ENCODE peak calls at places on chromosomes 6 and 20, in six cellular contexts. A is esophagus squamous epithelium, J is lower leg skin, N is ovary, V is GM12891, M is A549. L is an unnamed sample.

GRCh38 chr20:47205577-47206123 is 150.8 kb downstream of the ZMYND8 start:
- DNase-seq in J (no peak), N (no peak), A (no peak), M (peak; percentile 36), V (no peak), L (peak; percentile 41)

GRCh38 chr6:31582230-31582601 is at the start of gene LTB:
- DNase-seq in A (no peak), V (no peak), M (no peak), J (peak; percentile 81), N (no peak), L (no peak)

GRCh38 chr6:37324131-37325033 is 29.4 kb upstream of the RNF8 start:
- DNase-seq in M (no peak), A (no peak), J (no peak), N (no peak), V (no peak), L (no peak)

GRCh38 chr6:7324520-7324919 is 11.5 kb upstream of the SSR1 start:
- DNase-seq in V (no peak), N (no peak), J (no peak), A (no peak), M (no peak), L (peak; percentile 19)

GRCh38 chr6:43758617-43759050 is 11.4 kb upstream of the VEGFA start:
- DNase-seq in V (no peak), A (no peak), N (no peak), M (peak; percentile 27), J (peak; percentile 83), L (no peak)

GRCh38 chr6:118999494-118999893 is 64.5 kb upstream of the MCM9 start:
- DNase-seq in A (no peak), M (no peak), J (no peak), V (no peak), N (no peak), L (no peak)

GRCh38 chr6:130713144-130713543 is 114.1 kb upstream of the SMLR1 start:
- DNase-seq in V (no peak), J (no peak), M (no peak), A (no peak), N (no peak), L (no peak)

GRCh38 chr6:79557683-79558082 is 20.5 kb upstream of the LCA5 start:
- DNase-seq in M (no peak), V (no peak), J (no peak), A (no peak), N (no peak), L (no peak)

GRCh38 chr6:147361582-147361981 is 146.9 kb upstream of the SAMD5 start:
- DNase-seq in V (no peak), A (no peak), J (no peak), M (no peak), N (no peak), L (no peak)

GRCh38 chr20:17700637-17701036 is 871 bp downstream of the BANF2 start:
- DNase-seq in N (no peak), M (no peak), A (no peak), V (no peak), J (no peak), L (no peak)

GRCh38 chr6:38483526-38483925 is 156.2 kb downstream of the BTBD9 start:
- DNase-seq in A (no peak), V (peak; percentile 19), N (no peak), M (no peak), J (no peak), L (no peak)

GRCh38 chr6:116011520-116011919 is 49.2 kb downstream of the FRK start:
- DNase-seq in A (no peak), N (no peak), M (no peak), V (no peak), J (no peak), L (no peak)

GRCh38 chr20:51862796-51863195 is 60.5 kb upstream of the SALL4 start:
- DNase-seq in N (no peak), V (no peak), M (no peak), A (no peak), J (no peak), L (no peak)
- TF ChIP-seq POLR2A in N (no peak), V (no peak), M (no peak), A (no peak), J (no peak), L (no peak)

GRCh38 chr20:44401052-44401769 is 45.7 kb downstream of the HNF4A start:
- DNase-seq in A (no peak), J (no peak), M (peak; percentile 37), N (no peak), V (no peak), L (no peak)
- TF ChIP-seq POLR2A in A (no peak), J (no peak), M (no peak), N (no peak), V (no peak), L (no peak)

DNA sequence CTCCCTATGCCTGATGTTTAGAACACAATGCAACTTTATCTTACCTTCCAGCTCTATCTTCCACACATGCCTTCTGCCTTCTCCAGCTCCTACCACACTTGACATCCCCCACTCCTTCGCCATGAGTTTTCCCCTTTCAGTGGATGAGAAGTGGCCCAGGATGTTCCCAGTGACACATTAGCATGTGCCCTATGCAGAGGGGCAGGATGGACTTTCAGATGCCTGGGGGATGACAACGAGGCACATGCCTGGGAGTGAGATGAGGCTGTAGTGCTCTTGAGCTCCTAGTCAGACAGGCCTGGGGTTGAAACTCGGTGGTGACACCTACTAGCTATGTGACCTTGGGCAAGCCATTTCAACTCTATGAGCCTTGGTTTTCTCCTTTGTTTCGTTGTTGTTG is 20.1 kb upstream of the SLC32A1 start:
- DNase-seq in N (no peak), V (no peak), M (no peak), J (peak; percentile 53), A (no peak), L (no peak)
- TF ChIP-seq POLR2A in N (no peak), V (no peak), M (no peak), J (no peak), A (no peak), L (no peak)

DNA sequence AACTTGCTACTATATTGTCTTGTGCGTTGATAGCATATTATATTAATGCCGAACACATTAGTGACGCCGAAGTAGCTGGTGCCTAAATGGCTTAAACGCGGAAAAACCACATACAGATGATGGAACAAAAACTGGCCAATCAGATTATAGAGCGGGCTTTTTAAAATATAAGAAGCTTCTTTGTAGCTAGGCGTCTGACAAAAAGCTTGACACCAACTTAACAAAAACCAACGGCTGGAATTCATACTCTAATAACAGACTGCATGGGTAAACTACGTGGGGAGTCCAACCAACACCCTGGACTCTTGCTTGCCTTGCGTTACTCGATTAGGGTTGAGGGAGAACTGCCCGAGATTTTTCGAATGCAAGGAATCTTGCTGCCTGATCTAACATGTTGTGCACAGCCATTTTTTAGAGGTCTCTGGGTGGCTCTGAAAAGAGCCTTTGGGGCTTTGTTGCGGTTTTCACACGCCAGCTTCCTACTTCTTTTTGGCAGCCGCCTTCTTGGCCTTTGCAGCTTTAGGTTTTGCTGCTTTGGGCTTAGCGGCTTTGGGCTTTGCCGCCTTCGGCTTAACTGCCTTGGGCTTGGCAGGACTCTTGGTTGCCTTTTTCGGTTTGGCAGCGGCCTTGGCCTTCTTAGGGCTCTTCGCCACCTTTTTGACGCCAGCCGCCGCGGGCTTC is 45.7 kb downstream of the OR2B2 start:
- DNase-seq in A (no peak), M (no peak), N (no peak), V (no peak), J (no peak), L (no peak)
- TF ChIP-seq POLR2A in A (no peak), M (no peak), N (no peak), V (peak; percentile 98), J (no peak), L (no peak)

GRCh38 chr6:41072836-41073202 is at the start of gene NFYA:
- DNase-seq in A (peak; percentile 100), M (no peak), V (peak; percentile 85), N (no peak), J (peak; percentile 100), L (peak; percentile 99)

GRCh38 chr6:41077536-41077935 is 4.8 kb downstream of the NFYA start:
- DNase-seq in M (no peak), J (no peak), V (no peak), A (no peak), N (no peak), L (no peak)

GRCh38 chr6:41073203-41073967 is 611 bp downstream of the NFYA start:
- DNase-seq in J (peak; percentile 96), N (peak; percentile 83), A (peak; percentile 45), V (peak; percentile 30), M (peak; percentile 58), L (peak; percentile 77)

GRCh38 chr6:41073968-41074691 is 1.4 kb downstream of the NFYA start:
- DNase-seq in J (no peak), V (no peak), N (no peak), A (no peak), M (no peak), L (no peak)

GRCh38 chr6:41074692-41075436 is 2.1 kb downstream of the NFYA start:
- DNase-seq in J (no peak), M (no peak), A (no peak), V (no peak), N (peak; percentile 41), L (no peak)
- TF ChIP-seq POLR2A in J (no peak), M (no peak), A (no peak), V (no peak), N (no peak), L (no peak)

DNA sequence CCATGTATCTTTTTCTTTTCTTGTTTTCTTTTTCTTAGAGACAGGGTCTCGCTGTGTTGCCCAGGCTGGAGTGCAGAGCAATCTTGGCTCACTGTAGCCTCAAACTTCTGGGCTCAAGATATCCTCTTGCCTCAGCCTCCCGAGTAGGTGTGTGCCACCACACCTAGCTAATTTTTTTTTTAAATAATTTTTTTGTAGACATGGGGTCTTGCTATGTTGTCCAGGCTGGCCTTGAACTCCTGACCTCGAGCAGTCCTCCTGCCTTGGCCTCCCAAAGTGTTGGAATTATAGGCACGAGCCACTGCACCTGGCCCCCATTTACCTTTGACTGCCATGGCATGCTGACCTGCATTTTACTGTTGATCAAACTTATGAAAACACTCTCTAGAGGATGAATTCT is 198.6 kb downstream of the SOX4 start:
- DNase-seq in M (no peak), N (no peak), J (no peak), V (no peak), A (no peak), L (no peak)
- TF ChIP-seq POLR2A in M (no peak), N (no peak), J (no peak), V (no peak), A (no peak), L (no peak)

DNA sequence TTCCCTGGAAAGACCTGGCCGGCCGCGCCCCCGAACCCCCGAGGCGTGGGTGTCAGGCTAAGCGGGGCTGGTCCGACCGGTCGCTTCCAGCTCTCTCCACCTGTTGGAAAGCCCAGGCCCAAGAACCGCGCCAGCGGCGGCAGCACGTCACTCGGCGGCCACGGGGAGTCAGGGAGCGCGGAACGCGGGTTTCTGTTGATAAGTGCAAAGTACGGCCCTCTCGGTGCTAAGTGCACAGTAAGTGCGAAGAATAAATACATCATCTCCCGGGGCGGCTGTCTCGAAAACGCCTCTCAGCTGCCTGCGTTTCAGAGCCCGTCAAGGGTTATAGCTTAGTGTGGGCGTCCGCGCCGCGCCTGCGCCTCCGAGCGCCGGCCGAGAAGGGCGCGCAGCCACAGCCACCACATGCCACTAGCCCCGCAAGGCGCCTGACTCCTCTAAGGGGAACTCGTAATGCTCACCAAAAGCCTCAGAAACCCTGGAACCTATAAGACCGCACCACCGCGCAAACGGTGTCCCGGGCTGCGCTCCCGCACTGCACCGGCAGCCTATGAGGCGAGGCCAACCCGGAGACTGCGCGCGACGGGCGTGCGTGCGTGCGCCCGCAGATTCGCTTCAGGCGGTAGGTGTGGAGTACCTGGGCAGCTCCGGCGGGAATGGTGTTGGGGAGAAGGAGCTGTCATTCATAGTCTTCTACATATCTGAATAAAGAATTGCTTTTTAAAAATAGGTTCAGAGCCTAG is 9.2 kb upstream of the TBX18 start:
- DNase-seq in V (no peak), J (peak; percentile 90), N (no peak), M (peak; percentile 21), A (no peak), L (peak; percentile 21)
- TF ChIP-seq POLR2A in V (no peak), J (no peak), N (no peak), M (peak; percentile 45), A (no peak), L (no peak)

GRCh38 chr20:4041748-4042411 is 26.5 kb upstream of the RNF24 start:
- DNase-seq in J (no peak), M (peak; percentile 81), N (peak; percentile 78), V (no peak), A (no peak), L (peak; percentile 38)
- TF ChIP-seq POLR2A in J (no peak), M (no peak), N (no peak), V (no peak), A (no peak), L (no peak)